ENCODE peak calls at places on chromosomes 12 and 14, in five cellular contexts. S is fibroblast of lung, E is cardiac muscle cell, B is A549, P is mammary epithelial cell. J is an unnamed sample.

GRCh38 chr12:10641735-10642500 is 28.5 kb upstream of the MAGOHB start:
- DNase-seq in S (peak; percentile 11), E (peak; percentile 59), B (no peak), P (peak; percentile 28), J (no peak)

GRCh38 chr12:85279449-85280137 is 427 bp upstream of the ALX1 start:
- DNase-seq in S (no peak), E (no peak), B (no peak), P (no peak), J (no peak)

GRCh38 chr12:114655934-114656697 is 27.9 kb downstream of the TBX3 start:
- DNase-seq in S (peak; percentile 99), E (peak; percentile 90), B (peak; percentile 95), P (no peak), J (no peak)

GRCh38 chr14:80850197-80850814 is 91.2 kb downstream of the CEP128 start:
- DNase-seq in S (peak; percentile 76), E (peak; percentile 68), B (peak; percentile 52), P (no peak), J (peak; percentile 41)

GRCh38 chr14:71403673-71404072 is 496.4 kb downstream of the PCNX1 start:
- DNase-seq in S (peak; percentile 27), E (peak; percentile 47), B (peak; percentile 20), P (peak; percentile 23), J (peak; percentile 82)

GRCh38 chr12:1576410-1577240 is 17.8 kb downstream of the FBXL14 start:
- DNase-seq in S (peak; percentile 87), E (peak; percentile 96), B (no peak), P (no peak), J (no peak)

GRCh38 chr12:50353869-50354593 is 42.4 kb downstream of the FAM186A start:
- DNase-seq in S (peak; percentile 57), E (peak; percentile 44), B (no peak), P (no peak), J (no peak)

GRCh38 chr12:60148109-60148508 is 552.3 kb downstream of the SLC16A7 start:
- DNase-seq in S (peak; percentile 82), E (peak; percentile 90), B (peak; percentile 22), P (peak; percentile 80), J (no peak)

GRCh38 chr14:75295061-75295461 is 16.4 kb downstream of the FOS start:
- DNase-seq in S (peak; percentile 84), E (peak; percentile 90), B (peak; percentile 87), P (peak; percentile 38), J (peak; percentile 15)

GRCh38 chr12:40056357-40056756 is 49.5 kb downstream of the SLC2A13 start:
- DNase-seq in S (no peak), E (no peak), B (no peak), P (no peak), J (no peak)

GRCh38 chr12:26271024-26271423 is 75.7 kb downstream of the SSPN start:
- DNase-seq in S (no peak), E (peak; percentile 55), B (peak; percentile 63), P (no peak), J (no peak)

GRCh38 chr14:86311151-86311550 is 781.2 kb downstream of the FLRT2 start:
- DNase-seq in S (no peak), E (no peak), B (no peak), P (no peak), J (no peak)

GRCh38 chr12:18101043-18101442 is 11.1 kb upstream of the RERGL start:
- DNase-seq in S (no peak), E (no peak), B (no peak), P (no peak), J (peak; percentile 30)

GRCh38 chr12:34400423-34400881 is 378.2 kb downstream of the ALG10 start:
- DNase-seq in S (no peak), E (no peak), B (no peak), P (no peak), J (no peak)

GRCh38 chr12:39966738-39967137 is 139.1 kb downstream of the SLC2A13 start:
- DNase-seq in S (no peak), E (no peak), B (no peak), P (no peak), J (no peak)

GRCh38 chr14:96616168-96616681 is 114.0 kb downstream of the PAPOLA start:
- DNase-seq in S (no peak), E (no peak), B (no peak), P (no peak), J (no peak)

GRCh38 chr12:81627336-81628189 is 131.6 kb downstream of the PPFIA2 start:
- DNase-seq in S (peak; percentile 70), E (peak; percentile 70), B (peak; percentile 65), P (peak; percentile 23), J (peak; percentile 19)

GRCh38 chr12:93022603-93023340 is 93.7 kb upstream of the EEA1 start:
- DNase-seq in S (peak; percentile 42), E (peak; percentile 8), B (no peak), P (no peak), J (no peak)

GRCh38 chr14:92253381-92253894 is 69.5 kb upstream of the SLC24A4 start:
- DNase-seq in S (no peak), E (no peak), B (peak; percentile 6), P (no peak), J (no peak)

GRCh38 chr14:74333909-74334308 is 14.4 kb upstream of the VRTN start:
- DNase-seq in S (peak; percentile 59), E (peak; percentile 84), B (no peak), P (peak; percentile 78), J (no peak)

GRCh38 chr14:78633747-78634146 is 463.6 kb downstream of the NRXN3 start:
- DNase-seq in S (no peak), E (no peak), B (no peak), P (no peak), J (no peak)

GRCh38 chr14:84894254-84894653 is 635.7 kb upstream of the FLRT2 start:
- DNase-seq in S (no peak), E (no peak), B (no peak), P (no peak), J (no peak)

GRCh38 chr12:5034605-5035004 is 9.1 kb upstream of the KCNA5 start:
- DNase-seq in S (no peak), E (no peak), B (no peak), P (no peak), J (peak; percentile 77)

GRCh38 chr14:66979083-66979974 is 209.9 kb upstream of the GARIN2 start:
- DNase-seq in S (no peak), E (no peak), B (no peak), P (no peak), J (peak; percentile 37)

GRCh38 chr12:63410197-63410596 is 258.1 kb downstream of the DPY19L2 start:
- DNase-seq in S (no peak), E (peak; percentile 26), B (no peak), P (no peak), J (no peak)

GRCh38 chr14:52391866-52392600 is 77.9 kb downstream of the PTGER2 start:
- DNase-seq in S (peak; percentile 43), E (peak; percentile 21), B (no peak), P (peak; percentile 68), J (no peak)

GRCh38 chr14:72433511-72433910 is 460.4 kb downstream of the DPF3 start:
- DNase-seq in S (peak; percentile 34), E (peak; percentile 13), B (peak; percentile 22), P (peak; percentile 25), J (no peak)

GRCh38 chr12:103547929-103548328 is 39.1 kb upstream of the STAB2 start:
- DNase-seq in S (no peak), E (no peak), B (no peak), P (no peak), J (no peak)

GRCh38 chr12:101107032-101107763 is 102.8 kb downstream of the SLC5A8 start:
- DNase-seq in S (no peak), E (no peak), B (no peak), P (no peak), J (no peak)

GRCh38 chr14:81170104-81170828 is 50.5 kb downstream of the GTF2A1 start:
- DNase-seq in S (peak; percentile 89), E (peak; percentile 90), B (peak; percentile 91), P (peak; percentile 83), J (peak; percentile 93)

GRCh38 chr14:101195309-101195724 is 291.8 kb upstream of the RTL1 start:
- DNase-seq in S (no peak), E (no peak), B (no peak), P (no peak), J (no peak)

GRCh38 chr12:24038211-24038997 is 88.9 kb upstream of the SOX5 start:
- DNase-seq in S (no peak), E (peak; percentile 17), B (no peak), P (no peak), J (no peak)

GRCh38 chr12:229441-230191 is 15.7 kb upstream of the SLC6A12 start:
- DNase-seq in S (no peak), E (no peak), B (no peak), P (no peak), J (no peak)

GRCh38 chr14:39766397-39767000 is 334.3 kb upstream of the FBXO33 start:
- DNase-seq in S (no peak), E (no peak), B (no peak), P (no peak), J (no peak)
- TF ChIP-seq CTCF in S (no peak), E (no peak), B (no peak), P (no peak), J (no peak)

DNA sequence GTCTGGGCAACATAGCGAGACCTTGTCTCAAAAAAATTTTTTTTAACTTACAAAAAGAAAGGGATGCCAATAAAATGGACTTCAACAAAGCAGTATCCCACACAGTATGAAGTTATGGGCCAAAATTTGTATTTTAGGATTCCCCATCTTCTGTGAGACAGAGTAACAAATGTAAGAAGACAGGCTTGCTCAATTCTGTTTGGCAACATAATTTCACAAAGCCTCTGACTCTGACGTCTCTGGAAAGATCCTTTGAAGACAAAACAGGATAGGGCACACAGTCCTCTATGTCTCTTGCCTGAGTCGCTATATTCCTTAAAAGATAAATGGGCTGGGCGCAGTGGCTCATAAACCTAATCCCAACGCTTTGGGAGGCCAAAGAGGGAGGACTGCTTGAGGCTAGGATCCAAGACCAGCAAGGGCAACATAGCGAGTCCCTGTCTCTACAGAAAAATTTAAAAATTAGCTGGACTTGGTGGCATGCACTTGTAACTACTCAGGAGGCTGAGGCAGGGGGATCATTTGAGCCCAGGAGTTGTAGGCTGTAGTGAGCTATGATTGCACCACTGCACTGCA is 1.1 kb upstream of the HOMEZ start:
- DNase-seq in S (no peak), E (peak; percentile 30), B (no peak), P (no peak), J (no peak)
- H3K4me3 ChIP-seq in S (peak overlapping the region; percentile 92), E (peak overlapping the region; percentile 87), B (peak overlapping the region; percentile 57), P (peak overlapping the region; percentile 52), J (peak overlapping the region; percentile 99)

DNA sequence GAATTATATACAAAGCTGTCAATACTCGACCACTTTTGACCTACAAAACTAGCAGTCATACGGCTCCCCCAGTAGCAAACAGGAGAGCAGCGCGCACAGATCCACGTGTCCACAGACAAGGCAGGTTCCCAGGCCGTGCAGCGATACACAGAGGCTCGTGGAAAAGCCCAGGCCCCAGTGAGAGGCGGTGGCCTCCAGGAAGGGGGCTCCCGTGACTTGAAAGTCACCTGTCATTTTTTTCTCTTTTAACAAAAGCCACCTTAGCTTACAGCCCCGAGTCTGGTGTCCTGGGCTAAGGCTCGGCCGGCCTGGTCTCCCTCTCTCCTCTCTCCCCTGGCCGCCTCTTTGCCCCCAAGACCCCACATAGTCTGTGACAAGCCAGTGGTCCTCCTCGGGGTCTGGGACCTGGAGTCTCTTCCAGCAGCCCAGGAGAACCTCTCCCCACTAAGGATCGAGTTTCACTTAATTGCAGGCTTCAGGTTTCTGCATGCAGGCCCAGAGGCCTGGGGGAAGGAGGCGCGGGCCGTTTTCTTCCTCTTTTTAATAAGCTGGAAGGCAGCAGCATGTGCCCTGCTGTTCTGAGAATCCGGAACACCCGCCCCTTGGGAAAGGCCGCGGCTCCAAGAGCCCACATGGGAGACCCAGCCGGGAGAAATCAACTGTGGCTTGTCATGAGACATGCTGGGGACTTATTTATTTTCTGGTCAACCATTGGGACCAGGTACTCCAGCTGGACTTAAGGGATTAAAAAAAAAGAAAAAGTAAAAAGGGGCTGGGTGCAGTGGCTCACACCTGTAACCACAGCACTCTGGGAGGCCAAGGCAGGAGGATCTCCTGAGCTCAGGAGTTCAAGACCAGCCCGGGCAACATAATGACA is 15.9 kb downstream of the NCOR2 start:
- DNase-seq in S (peak; percentile 50), E (no peak), B (no peak), P (no peak), J (no peak)
- TF ChIP-seq CTCF in S (no peak), E (no peak), B (no peak), P (no peak), J (no peak)

GRCh38 chr12:97140355-97140754 is 233.3 kb downstream of the NEDD1 start:
- DNase-seq in S (no peak), E (no peak), B (no peak), P (no peak), J (no peak)
- H3K4me3 ChIP-seq in S (no peak overlapping the region), E (no peak overlapping the region), B (no peak overlapping the region), P (no peak overlapping the region), J (no peak overlapping the region)

J was measured in GM12865.